ENCODE peak calls at places on chromosomes 3 and 15, in six cellular contexts. L, Z, F, P, R and O are unnamed samples.

GRCh38 chr3:45441570-45442313 is 53.4 kb downstream of the LARS2 start:
- DNase-seq in L (no peak), Z (no peak), F (no peak), P (no peak), R (no peak), O (no peak)

GRCh38 chr3:149621218-149622005 is 36.4 kb downstream of the WWTR1 start:
- DNase-seq in L (no peak), Z (no peak), F (no peak), P (no peak), R (peak; percentile 97), O (peak; percentile 93)

GRCh38 chr3:47266709-47267489 is 15.7 kb downstream of the KIF9 start:
- DNase-seq in L (peak; percentile 19), Z (peak; percentile 94), F (no peak), P (no peak), R (peak; percentile 88), O (peak; percentile 89)

GRCh38 chr3:51395493-51396213 is 4.6 kb downstream of the RBM15B start:
- DNase-seq in L (no peak), Z (peak; percentile 64), F (no peak), P (no peak), R (no peak), O (no peak)

GRCh38 chr3:184806567-184807271 is 5.2 kb upstream of the VPS8 start:
- DNase-seq in L (no peak), Z (no peak), F (no peak), P (no peak), R (no peak), O (no peak)

GRCh38 chr15:47293763-47294162 is 423.5 kb upstream of the SEMA6D start:
- DNase-seq in L (no peak), Z (peak; percentile 91), F (no peak), P (no peak), R (peak; percentile 3), O (no peak)

GRCh38 chr15:48330045-48330840 is 986 bp upstream of the DUT start:
- DNase-seq in L (no peak), Z (no peak), F (no peak), P (no peak), R (no peak), O (peak; percentile 38)

GRCh38 chr15:45773149-45773548 is 138.3 kb downstream of the SQOR start:
- DNase-seq in L (no peak), Z (no peak), F (no peak), P (no peak), R (no peak), O (peak; percentile 1)

GRCh38 chr15:87215100-87215499 is 1041.4 kb downstream of the NTRK3 start:
- DNase-seq in L (no peak), Z (no peak), F (no peak), P (no peak), R (no peak), O (no peak)

GRCh38 chr15:76999996-77000395 is 5.1 kb downstream of the PSTPIP1 start:
- DNase-seq in L (no peak), Z (no peak), F (no peak), P (no peak), R (no peak), O (no peak)

GRCh38 chr15:72358532-72359180 is 17.2 kb downstream of the HEXA start:
- DNase-seq in L (no peak), Z (peak; percentile 93), F (no peak), P (no peak), R (peak; percentile 70), O (peak; percentile 67)

GRCh38 chr3:161548301-161548700 is 51.7 kb downstream of the OTOL1 start:
- DNase-seq in L (no peak), Z (no peak), F (no peak), P (no peak), R (peak; percentile 55), O (peak; percentile 14)

GRCh38 chr3:71438904-71439303 is 144.6 kb downstream of the FOXP1 start:
- DNase-seq in L (no peak), Z (no peak), F (no peak), P (no peak), R (no peak), O (no peak)